ENCODE peak calls at places on chromosomes 6 and 20, in nine cellular contexts. F is non-pigmented ciliary epithelial cell; T is HFF-Myc; H is memory B cell; K is central memory CD8-positive, alpha-beta T cell; A is activated naive CD4-positive, alpha-beta T cell treated with anti-CD3 and anti-CD28 coated beads for 36 hours; C is activated CD8-positive, alpha-beta memory T cell treated with anti-CD3 and anti-CD28 coated beads, Interleukin-2, amount 50 U/mL, for 4 hours; S is stimulated activated effector memory CD8-positive, alpha-beta T cell treated with anti-CD3 and anti-CD28 coated beads, Interleukin-12 subunit alpha, Interleukin-12 subunit beta, amount 100 ng/mL, for 72 hours; N is B cell. J is an unnamed sample.

GRCh38 chr6:105691064-105691463 is 288.2 kb upstream of the PREP start:
- DNase-seq in F (no peak), T (no peak), H (no peak), K (no peak), A (no peak), C (no peak), S (no peak), N (no peak), J (no peak)

GRCh38 chr6:71482742-71483141 is 194.1 kb downstream of the OGFRL1 start:
- DNase-seq in F (no peak), T (no peak), H (no peak), K (no peak), A (no peak), C (no peak), S (no peak), N (no peak), J (no peak)

GRCh38 chr6:125853740-125854139 is 63.0 kb downstream of the NCOA7 start:
- DNase-seq in F (no peak), T (no peak), H (no peak), K (no peak), A (no peak), C (no peak), S (no peak), N (no peak), J (no peak)

GRCh38 chr6:1873781-1874180 is 264.1 kb downstream of the FOXC1 start:
- DNase-seq in F (no peak), T (no peak), H (no peak), K (no peak), A (no peak), C (no peak), S (no peak), N (no peak), J (no peak)

GRCh38 chr6:45986746-45987274 is 28.9 kb downstream of the CLIC5 start:
- DNase-seq in F (no peak), T (no peak), H (no peak), K (no peak), A (no peak), C (no peak), S (no peak), N (no peak), J (no peak)

GRCh38 chr20:62616728-62617621 is 25.3 kb upstream of the SLCO4A1 start:
- DNase-seq in F (no peak), T (no peak), H (peak; percentile 65), K (peak; percentile 49), A (peak; percentile 85), C (peak; percentile 73), S (peak; percentile 77), N (peak; percentile 80), J (peak; percentile 37)

GRCh38 chr6:151014404-151015150 is 149.1 kb downstream of the MTHFD1L start:
- DNase-seq in F (no peak), T (no peak), H (peak; percentile 51), K (peak; percentile 33), A (peak; percentile 68), C (peak; percentile 60), S (peak; percentile 47), N (peak; percentile 69), J (no peak)

GRCh38 chr20:18263723-18264122 is 24.6 kb upstream of the ZNF133 start:
- DNase-seq in F (no peak), T (no peak), H (no peak), K (no peak), A (no peak), C (no peak), S (no peak), N (no peak), J (no peak)

GRCh38 chr6:16762265-16762546 is 946 bp upstream of the ATXN1 start:
- DNase-seq in F (no peak), T (no peak), H (no peak), K (no peak), A (no peak), C (no peak), S (no peak), N (peak; percentile 62), J (no peak)

GRCh38 chr6:149273318-149273717 is 44.2 kb upstream of the TAB2 start:
- DNase-seq in F (no peak), T (no peak), H (no peak), K (no peak), A (peak; percentile 13), C (no peak), S (no peak), N (peak; percentile 34), J (no peak)

GRCh38 chr6:145569140-145569539 is 166.2 kb downstream of the EPM2A start:
- DNase-seq in F (no peak), T (no peak), H (no peak), K (no peak), A (no peak), C (no peak), S (no peak), N (no peak), J (no peak)

GRCh38 chr6:117483645-117484016 is 1.2 kb downstream of the DCBLD1 start:
- DNase-seq in F (no peak), T (no peak), H (no peak), K (no peak), A (no peak), C (no peak), S (no peak), N (peak; percentile 14), J (no peak)

GRCh38 chr6:36139431-36139830 is 9.1 kb downstream of the MAPK13 start:
- DNase-seq in F (no peak), T (no peak), H (no peak), K (no peak), A (no peak), C (no peak), S (no peak), N (no peak), J (no peak)

GRCh38 chr20:57934007-57934805 is 224.4 kb upstream of the PMEPA1 start:
- DNase-seq in F (no peak), T (no peak), H (no peak), K (no peak), A (no peak), C (no peak), S (no peak), N (no peak), J (no peak)

GRCh38 chr6:75084872-75085381 is 120.9 kb downstream of the COL12A1 start:
- DNase-seq in F (no peak), T (no peak), H (no peak), K (no peak), A (no peak), C (no peak), S (no peak), N (no peak), J (no peak)

GRCh38 chr6:156556830-156557229 is 220.3 kb upstream of the ARID1B start:
- DNase-seq in F (no peak), T (no peak), H (no peak), K (no peak), A (no peak), C (no peak), S (no peak), N (no peak), J (no peak)

GRCh38 chr6:25239498-25239897 is 39.7 kb upstream of the CARMIL1 start:
- DNase-seq in F (no peak), T (no peak), H (no peak), K (no peak), A (no peak), C (no peak), S (no peak), N (no peak), J (no peak)

GRCh38 chr6:82775989-82776388 is 289.7 kb downstream of the UBE3D start:
- DNase-seq in F (no peak), T (no peak), H (no peak), K (no peak), A (no peak), C (no peak), S (no peak), N (no peak), J (no peak)

GRCh38 chr20:57190536-57191265 is 75.7 kb downstream of the BMP7 start:
- DNase-seq in F (no peak), T (no peak), H (no peak), K (no peak), A (no peak), C (no peak), S (no peak), N (no peak), J (no peak)

GRCh38 chr20:63152322-63153253 is 63.3 kb downstream of the YTHDF1 start:
- DNase-seq in F (no peak), T (no peak), H (no peak), K (no peak), A (no peak), C (no peak), S (no peak), N (no peak), J (no peak)

GRCh38 chr20:12998046-12998445 is 10.7 kb upstream of the SPTLC3 start:
- DNase-seq in F (no peak), T (no peak), H (no peak), K (no peak), A (no peak), C (no peak), S (no peak), N (no peak), J (no peak)

GRCh38 chr20:3000852-3001523 is 42.4 kb upstream of the GNRH2 start:
- DNase-seq in F (peak; percentile 37), T (peak; percentile 30), H (no peak), K (no peak), A (peak; percentile 18), C (no peak), S (no peak), N (peak; percentile 61), J (no peak)

J was measured in amniotic stem cell.